ENCODE peak calls at places on chromosomes 4 and X, in nine cellular contexts. One of them, this sample, is unnamed.

GRCh38 chr4:3372933-3373465 is 68.8 kb upstream of the HGFAC start:
- DNase-seq in K562: no peak
- DNase-seq in nucleus accumbens: no peak
- DNase-seq in activated T-cell treated with anti-CD3 and anti-CD28 coated beads, Interleukin-2, amount 50 U/mL, for 72 hours: no peak
- DNase-seq in retina: no peak
- DNase-seq in foreskin fibroblast: no peak
- DNase-seq in Caki2: no peak
- DNase-seq in Daoy: no peak
- DNase-seq in RKO: no peak
- DNase-seq in this sample: no peak

GRCh38 chr4:107721436-107722090 is 1.5 kb upstream of the PAPSS1 start:
- DNase-seq in K562: no peak
- DNase-seq in nucleus accumbens: no peak
- DNase-seq in activated T-cell treated with anti-CD3 and anti-CD28 coated beads, Interleukin-2, amount 50 U/mL, for 72 hours: peak; percentile 67
- DNase-seq in retina: peak; percentile 38
- DNase-seq in foreskin fibroblast: no peak
- DNase-seq in Caki2: no peak
- DNase-seq in Daoy: no peak
- DNase-seq in RKO: no peak
- DNase-seq in this sample: no peak

GRCh38 chrX:16177260-16177659 is 10.0 kb downstream of the MAGEB17 start:
- DNase-seq in K562: no peak
- DNase-seq in nucleus accumbens: no peak
- DNase-seq in activated T-cell treated with anti-CD3 and anti-CD28 coated beads, Interleukin-2, amount 50 U/mL, for 72 hours: no peak
- DNase-seq in retina: no peak
- DNase-seq in foreskin fibroblast: no peak
- DNase-seq in Caki2: no peak
- DNase-seq in Daoy: no peak
- DNase-seq in RKO: peak; percentile 29
- DNase-seq in this sample: no peak

GRCh38 chrX:18491601-18492000 is 66.2 kb downstream of the CDKL5 start:
- DNase-seq in K562: no peak
- DNase-seq in nucleus accumbens: no peak
- DNase-seq in activated T-cell treated with anti-CD3 and anti-CD28 coated beads, Interleukin-2, amount 50 U/mL, for 72 hours: no peak
- DNase-seq in retina: no peak
- DNase-seq in foreskin fibroblast: no peak
- DNase-seq in Caki2: no peak
- DNase-seq in Daoy: no peak
- DNase-seq in RKO: no peak
- DNase-seq in this sample: no peak

GRCh38 chr4:23956601-23957364 is 66.9 kb upstream of the PPARGC1A start:
- DNase-seq in K562: no peak
- DNase-seq in nucleus accumbens: no peak
- DNase-seq in activated T-cell treated with anti-CD3 and anti-CD28 coated beads, Interleukin-2, amount 50 U/mL, for 72 hours: no peak
- DNase-seq in retina: no peak
- DNase-seq in foreskin fibroblast: peak; percentile 36
- DNase-seq in Caki2: no peak
- DNase-seq in Daoy: peak; percentile 38
- DNase-seq in RKO: peak; percentile 43
- DNase-seq in this sample: no peak

GRCh38 chr4:83599183-83599582 is 63.3 kb downstream of the GPAT3 start:
- DNase-seq in K562: peak; percentile 55
- DNase-seq in nucleus accumbens: no peak
- DNase-seq in activated T-cell treated with anti-CD3 and anti-CD28 coated beads, Interleukin-2, amount 50 U/mL, for 72 hours: no peak
- DNase-seq in retina: no peak
- DNase-seq in foreskin fibroblast: peak; percentile 18
- DNase-seq in Caki2: no peak
- DNase-seq in Daoy: peak; percentile 1
- DNase-seq in RKO: peak; percentile 53
- DNase-seq in this sample: no peak

GRCh38 chr4:2321279-2322196 is 59.6 kb upstream of the MXD4 start:
- DNase-seq in K562: no peak
- DNase-seq in nucleus accumbens: no peak
- DNase-seq in activated T-cell treated with anti-CD3 and anti-CD28 coated beads, Interleukin-2, amount 50 U/mL, for 72 hours: no peak
- DNase-seq in retina: no peak
- DNase-seq in foreskin fibroblast: no peak
- DNase-seq in Caki2: no peak
- DNase-seq in Daoy: peak; percentile 1
- DNase-seq in RKO: no peak
- DNase-seq in this sample: no peak

GRCh38 chr4:78024085-78024484 is 33.0 kb upstream of the FRAS1 start:
- DNase-seq in K562: no peak
- DNase-seq in nucleus accumbens: no peak
- DNase-seq in activated T-cell treated with anti-CD3 and anti-CD28 coated beads, Interleukin-2, amount 50 U/mL, for 72 hours: no peak
- DNase-seq in retina: no peak
- DNase-seq in foreskin fibroblast: peak; percentile 56
- DNase-seq in Caki2: no peak
- DNase-seq in Daoy: no peak
- DNase-seq in RKO: no peak
- DNase-seq in this sample: no peak

GRCh38 chrX:130172127-130172834 is 519 bp downstream of the RAB33A start:
- DNase-seq in K562: no peak
- DNase-seq in nucleus accumbens: no peak
- DNase-seq in activated T-cell treated with anti-CD3 and anti-CD28 coated beads, Interleukin-2, amount 50 U/mL, for 72 hours: no peak
- DNase-seq in retina: no peak
- DNase-seq in foreskin fibroblast: no peak
- DNase-seq in Caki2: no peak
- DNase-seq in Daoy: no peak
- DNase-seq in RKO: no peak
- DNase-seq in this sample: no peak

GRCh38 chr4:34633216-34633615 is 1611.1 kb downstream of the ARAP2 start:
- DNase-seq in K562: no peak
- DNase-seq in nucleus accumbens: no peak
- DNase-seq in activated T-cell treated with anti-CD3 and anti-CD28 coated beads, Interleukin-2, amount 50 U/mL, for 72 hours: no peak
- DNase-seq in retina: no peak
- DNase-seq in foreskin fibroblast: peak; percentile 58
- DNase-seq in Caki2: no peak
- DNase-seq in Daoy: no peak
- DNase-seq in RKO: peak; percentile 26
- DNase-seq in this sample: no peak

GRCh38 chrX:153019166-153019565 is 25.2 kb upstream of the PNMA5 start:
- DNase-seq in K562: no peak
- DNase-seq in nucleus accumbens: no peak
- DNase-seq in activated T-cell treated with anti-CD3 and anti-CD28 coated beads, Interleukin-2, amount 50 U/mL, for 72 hours: no peak
- DNase-seq in retina: no peak
- DNase-seq in foreskin fibroblast: no peak
- DNase-seq in Caki2: no peak
- DNase-seq in Daoy: no peak
- DNase-seq in RKO: no peak
- DNase-seq in this sample: no peak

GRCh38 chrX:131728295-131729145 is 184.6 kb downstream of the OR13H1 start:
- DNase-seq in K562: no peak
- DNase-seq in nucleus accumbens: peak; percentile 37
- DNase-seq in activated T-cell treated with anti-CD3 and anti-CD28 coated beads, Interleukin-2, amount 50 U/mL, for 72 hours: peak; percentile 82
- DNase-seq in retina: peak; percentile 91
- DNase-seq in foreskin fibroblast: no peak
- DNase-seq in Caki2: no peak
- DNase-seq in Daoy: no peak
- DNase-seq in RKO: no peak
- DNase-seq in this sample: no peak

GRCh38 chrX:93673869-93674271 is at the start of gene FAM133A:
- DNase-seq in K562: no peak
- DNase-seq in nucleus accumbens: no peak
- DNase-seq in activated T-cell treated with anti-CD3 and anti-CD28 coated beads, Interleukin-2, amount 50 U/mL, for 72 hours: no peak
- DNase-seq in retina: no peak
- DNase-seq in foreskin fibroblast: no peak
- DNase-seq in Caki2: peak; percentile 58
- DNase-seq in Daoy: peak; percentile 38
- DNase-seq in RKO: no peak
- DNase-seq in this sample: no peak